ENCODE peak calls at places on chromosomes 12 and 14, in seven cellular contexts. One of them, this sample, is unnamed.

GRCh38 chr12:6816598-6816997 is 5.0 kb upstream of the GPR162 start:
- DNase-seq in fibroblast of the aortic adventitia: no peak
- DNase-seq in astrocyte of the spinal cord: no peak
- DNase-seq in GM12864: no peak
- DNase-seq in gastrocnemius medialis: no peak
- DNase-seq in lower lobe of right lung: no peak
- DNase-seq in GM20000: no peak
- DNase-seq in this sample: no peak

GRCh38 chr14:103716091-103716801 is 636 bp downstream of the ZFYVE21 start:
- DNase-seq in fibroblast of the aortic adventitia: peak
- DNase-seq in astrocyte of the spinal cord: no peak
- DNase-seq in GM12864: no peak
- DNase-seq in gastrocnemius medialis: no peak
- DNase-seq in lower lobe of right lung: peak
- DNase-seq in GM20000: peak
- DNase-seq in this sample: peak

GRCh38 chr12:111759991-111760390 is 6.7 kb upstream of the ALDH2 start:
- DNase-seq in fibroblast of the aortic adventitia: no peak
- DNase-seq in astrocyte of the spinal cord: no peak
- DNase-seq in GM12864: no peak
- DNase-seq in gastrocnemius medialis: no peak
- DNase-seq in lower lobe of right lung: no peak
- DNase-seq in GM20000: no peak
- DNase-seq in this sample: no peak

GRCh38 chr12:48980953-48981756 is 3.0 kb downstream of the WNT1 start:
- DNase-seq in fibroblast of the aortic adventitia: no peak
- DNase-seq in astrocyte of the spinal cord: no peak
- DNase-seq in GM12864: no peak
- DNase-seq in gastrocnemius medialis: no peak
- DNase-seq in lower lobe of right lung: peak
- DNase-seq in GM20000: peak
- DNase-seq in this sample: no peak

GRCh38 chr14:29528889-29529288 is 398.8 kb downstream of the PRKD1 start:
- DNase-seq in fibroblast of the aortic adventitia: no peak
- DNase-seq in astrocyte of the spinal cord: peak
- DNase-seq in GM12864: no peak
- DNase-seq in gastrocnemius medialis: no peak
- DNase-seq in lower lobe of right lung: no peak
- DNase-seq in GM20000: no peak
- DNase-seq in this sample: no peak

GRCh38 chr14:38042356-38042755 is 165.3 kb upstream of the SSTR1 start:
- DNase-seq in fibroblast of the aortic adventitia: peak
- DNase-seq in astrocyte of the spinal cord: peak
- DNase-seq in GM12864: no peak
- DNase-seq in gastrocnemius medialis: no peak
- DNase-seq in lower lobe of right lung: no peak
- DNase-seq in GM20000: no peak
- DNase-seq in this sample: no peak

GRCh38 chr12:54207539-54208267 is 18.9 kb upstream of the SMUG1 start:
- DNase-seq in fibroblast of the aortic adventitia: peak
- DNase-seq in astrocyte of the spinal cord: peak
- DNase-seq in GM12864: no peak
- DNase-seq in gastrocnemius medialis: peak
- DNase-seq in lower lobe of right lung: peak
- DNase-seq in GM20000: peak
- DNase-seq in this sample: peak

GRCh38 chr14:100587763-100588411 is 670 bp upstream of the BEGAIN start:
- DNase-seq in fibroblast of the aortic adventitia: peak
- DNase-seq in astrocyte of the spinal cord: no peak
- DNase-seq in GM12864: no peak
- DNase-seq in gastrocnemius medialis: no peak
- DNase-seq in lower lobe of right lung: peak
- DNase-seq in GM20000: no peak
- DNase-seq in this sample: no peak

GRCh38 chr14:25111061-25111601 is 61.2 kb upstream of the STXBP6 start:
- DNase-seq in fibroblast of the aortic adventitia: peak
- DNase-seq in astrocyte of the spinal cord: peak
- DNase-seq in GM12864: no peak
- DNase-seq in gastrocnemius medialis: no peak
- DNase-seq in lower lobe of right lung: no peak
- DNase-seq in GM20000: no peak
- DNase-seq in this sample: no peak

GRCh38 chr14:68451676-68452387 is 341.0 kb downstream of the ZFP36L1 start:
- DNase-seq in fibroblast of the aortic adventitia: peak
- DNase-seq in astrocyte of the spinal cord: peak
- DNase-seq in GM12864: no peak
- DNase-seq in gastrocnemius medialis: peak
- DNase-seq in lower lobe of right lung: no peak
- DNase-seq in GM20000: no peak
- DNase-seq in this sample: no peak

GRCh38 chr14:51419685-51420084 is 179.6 kb downstream of the TMX1 start:
- DNase-seq in fibroblast of the aortic adventitia: no peak
- DNase-seq in astrocyte of the spinal cord: no peak
- DNase-seq in GM12864: no peak
- DNase-seq in gastrocnemius medialis: no peak
- DNase-seq in lower lobe of right lung: no peak
- DNase-seq in GM20000: no peak
- DNase-seq in this sample: peak

GRCh38 chr12:114921796-114922195 is 237.8 kb upstream of the TBX3 start:
- DNase-seq in fibroblast of the aortic adventitia: no peak
- DNase-seq in astrocyte of the spinal cord: no peak
- DNase-seq in GM12864: no peak
- DNase-seq in gastrocnemius medialis: no peak
- DNase-seq in lower lobe of right lung: no peak
- DNase-seq in GM20000: no peak
- DNase-seq in this sample: no peak

GRCh38 chr12:102444093-102444492 is 36.3 kb downstream of the IGF1 start:
- DNase-seq in fibroblast of the aortic adventitia: no peak
- DNase-seq in astrocyte of the spinal cord: no peak
- DNase-seq in GM12864: no peak
- DNase-seq in gastrocnemius medialis: no peak
- DNase-seq in lower lobe of right lung: no peak
- DNase-seq in GM20000: no peak
- DNase-seq in this sample: no peak

GRCh38 chr14:33315721-33316120 is 377.0 kb downstream of the NPAS3 start:
- DNase-seq in fibroblast of the aortic adventitia: no peak
- DNase-seq in astrocyte of the spinal cord: no peak
- DNase-seq in GM12864: no peak
- DNase-seq in gastrocnemius medialis: peak
- DNase-seq in lower lobe of right lung: no peak
- DNase-seq in GM20000: no peak
- DNase-seq in this sample: no peak

GRCh38 chr14:105853089-105853906 is 326.9 kb downstream of the TMEM121 start:
- DNase-seq in fibroblast of the aortic adventitia: no peak
- DNase-seq in astrocyte of the spinal cord: no peak
- DNase-seq in GM12864: no peak
- DNase-seq in gastrocnemius medialis: no peak
- DNase-seq in lower lobe of right lung: peak
- DNase-seq in GM20000: peak
- DNase-seq in this sample: no peak

GRCh38 chr12:6961695-6962284 is 8.7 kb downstream of the PHB2 start:
- DNase-seq in fibroblast of the aortic adventitia: peak
- DNase-seq in astrocyte of the spinal cord: peak
- DNase-seq in GM12864: no peak
- DNase-seq in gastrocnemius medialis: no peak
- DNase-seq in lower lobe of right lung: peak
- DNase-seq in GM20000: peak
- DNase-seq in this sample: no peak

GRCh38 chr12:40464121-40464520 is 228.1 kb upstream of the CNTN1 start:
- DNase-seq in fibroblast of the aortic adventitia: no peak
- DNase-seq in astrocyte of the spinal cord: no peak
- DNase-seq in GM12864: no peak
- DNase-seq in gastrocnemius medialis: no peak
- DNase-seq in lower lobe of right lung: no peak
- DNase-seq in GM20000: no peak
- DNase-seq in this sample: no peak

GRCh38 chr12:89796798-89797382 is 88.3 kb upstream of the ATP2B1 start:
- DNase-seq in fibroblast of the aortic adventitia: no peak
- DNase-seq in astrocyte of the spinal cord: no peak
- DNase-seq in GM12864: no peak
- DNase-seq in gastrocnemius medialis: no peak
- DNase-seq in lower lobe of right lung: no peak
- DNase-seq in GM20000: no peak
- DNase-seq in this sample: no peak

GRCh38 chr14:64447890-64448667 is 17.2 kb upstream of the AKAP5 start:
- DNase-seq in fibroblast of the aortic adventitia: no peak
- DNase-seq in astrocyte of the spinal cord: peak
- DNase-seq in GM12864: no peak
- DNase-seq in gastrocnemius medialis: no peak
- DNase-seq in lower lobe of right lung: no peak
- DNase-seq in GM20000: no peak
- DNase-seq in this sample: no peak

GRCh38 chr14:29741909-29742401 is 185.7 kb downstream of the PRKD1 start:
- DNase-seq in fibroblast of the aortic adventitia: peak
- DNase-seq in astrocyte of the spinal cord: peak
- DNase-seq in GM12864: no peak
- DNase-seq in gastrocnemius medialis: no peak
- DNase-seq in lower lobe of right lung: no peak
- DNase-seq in GM20000: no peak
- DNase-seq in this sample: no peak

GRCh38 chr14:20820063-20820904 is 17.6 kb upstream of the RNASE1 start:
- DNase-seq in fibroblast of the aortic adventitia: no peak
- DNase-seq in astrocyte of the spinal cord: no peak
- DNase-seq in GM12864: no peak
- DNase-seq in gastrocnemius medialis: no peak
- DNase-seq in lower lobe of right lung: no peak
- DNase-seq in GM20000: no peak
- DNase-seq in this sample: no peak

GRCh38 chr14:20823859-20824258 is 21.2 kb upstream of the RNASE1 start:
- DNase-seq in fibroblast of the aortic adventitia: no peak
- DNase-seq in astrocyte of the spinal cord: no peak
- DNase-seq in GM12864: no peak
- DNase-seq in gastrocnemius medialis: no peak
- DNase-seq in lower lobe of right lung: no peak
- DNase-seq in GM20000: no peak
- DNase-seq in this sample: no peak

GRCh38 chr14:20818861-20819260 is 16.2 kb upstream of the RNASE1 start:
- DNase-seq in fibroblast of the aortic adventitia: no peak
- DNase-seq in astrocyte of the spinal cord: no peak
- DNase-seq in GM12864: no peak
- DNase-seq in gastrocnemius medialis: no peak
- DNase-seq in lower lobe of right lung: no peak
- DNase-seq in GM20000: no peak
- DNase-seq in this sample: no peak
- TF ChIP-seq CTCF in fibroblast of the aortic adventitia: no peak
- TF ChIP-seq CTCF in astrocyte of the spinal cord: no peak
- TF ChIP-seq CTCF in GM12864: no peak
- TF ChIP-seq CTCF in gastrocnemius medialis: no peak
- TF ChIP-seq CTCF in lower lobe of right lung: no peak
- TF ChIP-seq CTCF in GM20000: no peak
- TF ChIP-seq CTCF in this sample: no peak

GRCh38 chr12:15996254-15996653 is 85.1 kb downstream of the DERA start:
- DNase-seq in fibroblast of the aortic adventitia: peak
- DNase-seq in astrocyte of the spinal cord: peak
- DNase-seq in GM12864: no peak
- DNase-seq in gastrocnemius medialis: no peak
- DNase-seq in lower lobe of right lung: no peak
- DNase-seq in GM20000: no peak
- DNase-seq in this sample: no peak
- TF ChIP-seq CTCF in fibroblast of the aortic adventitia: no peak
- TF ChIP-seq CTCF in astrocyte of the spinal cord: peak
- TF ChIP-seq CTCF in GM12864: no peak
- TF ChIP-seq CTCF in gastrocnemius medialis: no peak
- TF ChIP-seq CTCF in lower lobe of right lung: no peak
- TF ChIP-seq CTCF in GM20000: no peak
- TF ChIP-seq CTCF in this sample: no peak

DNA sequence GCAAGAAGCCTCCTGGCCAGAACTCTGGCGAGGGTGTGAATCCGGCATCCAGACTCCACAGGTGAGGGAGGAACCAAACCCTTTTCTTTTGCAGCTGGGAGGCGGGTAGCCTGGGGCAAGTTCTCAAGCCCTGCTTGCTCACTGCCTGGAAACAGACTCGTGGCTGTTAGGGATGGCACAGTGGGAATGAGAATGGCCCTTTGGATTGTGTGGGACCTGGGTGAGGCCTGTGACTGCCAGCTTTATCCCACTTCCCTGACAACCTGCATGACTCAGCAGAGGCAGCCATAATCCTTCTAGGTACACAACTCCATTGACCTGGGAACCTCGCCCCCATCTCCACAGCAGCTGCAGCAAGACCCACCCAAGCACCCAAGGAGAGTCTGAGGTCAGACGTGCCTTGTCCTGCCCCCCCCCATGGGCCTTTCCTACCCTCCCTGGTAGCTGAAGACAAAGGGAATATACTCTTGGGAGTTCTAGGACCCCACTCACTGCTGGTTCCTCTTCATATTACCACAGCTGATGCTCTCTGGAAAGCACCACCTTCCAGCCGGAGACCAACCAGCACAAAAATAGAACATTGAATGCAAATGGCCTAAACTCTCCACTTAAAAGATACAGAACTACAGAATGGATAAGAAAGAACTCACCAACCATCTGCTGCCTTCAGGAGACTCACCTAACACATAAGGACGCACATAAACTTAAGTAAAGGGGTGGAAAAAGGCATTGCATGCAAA is 5.1 kb upstream of the GPR33 start:
- DNase-seq in fibroblast of the aortic adventitia: no peak
- DNase-seq in astrocyte of the spinal cord: no peak
- DNase-seq in GM12864: no peak
- DNase-seq in gastrocnemius medialis: no peak
- DNase-seq in lower lobe of right lung: no peak
- DNase-seq in GM20000: no peak
- DNase-seq in this sample: no peak
- TF ChIP-seq CTCF in fibroblast of the aortic adventitia: no peak
- TF ChIP-seq CTCF in astrocyte of the spinal cord: no peak
- TF ChIP-seq CTCF in GM12864: no peak
- TF ChIP-seq CTCF in gastrocnemius medialis: no peak
- TF ChIP-seq CTCF in lower lobe of right lung: no peak
- TF ChIP-seq CTCF in GM20000: no peak
- TF ChIP-seq CTCF in this sample: no peak

GRCh38 chr12:21940549-21940948 is 677 bp downstream of the ABCC9 start:
- DNase-seq in fibroblast of the aortic adventitia: no peak
- DNase-seq in astrocyte of the spinal cord: no peak
- DNase-seq in GM12864: no peak
- DNase-seq in gastrocnemius medialis: no peak
- DNase-seq in lower lobe of right lung: no peak
- DNase-seq in GM20000: no peak
- DNase-seq in this sample: no peak
- TF ChIP-seq CTCF in fibroblast of the aortic adventitia: peak
- TF ChIP-seq CTCF in astrocyte of the spinal cord: no peak
- TF ChIP-seq CTCF in GM12864: no peak
- TF ChIP-seq CTCF in gastrocnemius medialis: no peak
- TF ChIP-seq CTCF in lower lobe of right lung: no peak
- TF ChIP-seq CTCF in GM20000: no peak
- TF ChIP-seq CTCF in this sample: no peak

This sample was measured in HL-60.